ENCODE peak calls at places on chromosomes 11 and 22, in four cellular contexts. F, Q, T and H are unnamed samples.
A peak's percentile ranks its signal among the peaks of the same experiment; 100 is the strongest.

GRCh38 chr11:26958005-26958404 is 35.9 kb upstream of the FIBIN start:
- DNase-seq in Q (no peak), T (no peak), F (peak; percentile 5), H (no peak)

GRCh38 chr22:30561402-30562154 is 12.9 kb downstream of the GAL3ST1 start:
- DNase-seq in Q (no peak), F (no peak), T (no peak), H (no peak)

GRCh38 chr11:59174664-59175033 is 2.7 kb downstream of the DTX4 start:
- DNase-seq in Q (no peak), T (peak; percentile 39), F (no peak), H (peak; percentile 78)

GRCh38 chr11:34395916-34396555 is 38.2 kb upstream of the ABTB2 start:
- DNase-seq in F (no peak), Q (no peak), T (peak; percentile 56), H (no peak)

GRCh38 chr11:78567209-78567608 is 7.5 kb downstream of the NARS2 start:
- DNase-seq in F (peak; percentile 20), T (peak; percentile 83), Q (no peak), H (no peak)

GRCh38 chr11:123405123-123405592 is 24.9 kb upstream of the GRAMD1B start:
- DNase-seq in Q (no peak), F (no peak), T (no peak), H (no peak)

GRCh38 chr22:43126506-43127165 is 16.1 kb downstream of the BIK start:
- DNase-seq in F (no peak), Q (peak; percentile 82), T (peak; percentile 85), H (peak; percentile 88)

GRCh38 chr22:38040953-38041759 is 16.0 kb upstream of the PICK1 start:
- DNase-seq in F (no peak), T (peak; percentile 50), Q (no peak), H (no peak)

GRCh38 chr11:58927393-58928081 is 11.8 kb upstream of the GLYATL1 start:
- DNase-seq in T (peak; percentile 62), Q (no peak), F (peak; percentile 29), H (peak; percentile 90)

GRCh38 chr11:131253885-131254204 is 116.6 kb upstream of the NTM start:
- DNase-seq in F (no peak), Q (no peak), T (peak; percentile 27), H (peak; percentile 23)

GRCh38 chr11:120121914-120122473 is 15.9 kb downstream of the TRIM29 start:
- DNase-seq in F (no peak), Q (no peak), T (no peak), H (peak; percentile 54)

GRCh38 chr11:86151188-86152005 is 82.5 kb upstream of the PICALM start:
- DNase-seq in F (no peak), T (peak; percentile 78), Q (no peak), H (peak; percentile 52)

GRCh38 chr11:95231881-95232605 is 1.0 kb upstream of the SESN3 start:
- DNase-seq in Q (no peak), T (peak; percentile 78), F (peak; percentile 18), H (peak; percentile 87)

GRCh38 chr11:77379253-77379652 is 77.8 kb upstream of the GDPD4 start:
- DNase-seq in F (no peak), Q (no peak), T (peak; percentile 73), H (no peak)

GRCh38 chr22:20509344-20510047 is 2.1 kb downstream of the MED15 start:
- DNase-seq in T (peak; percentile 95), F (peak; percentile 42), Q (no peak), H (peak; percentile 94)

GRCh38 chr22:48781868-48782267 is 1045.8 kb downstream of the BRD1 start:
- DNase-seq in Q (no peak), T (no peak), F (no peak), H (no peak)

GRCh38 chr11:26580929-26581328 is 8.9 kb upstream of the MUC15 start:
- DNase-seq in Q (no peak), F (no peak), T (peak; percentile 32), H (no peak)

GRCh38 chr11:15819679-15820286 is 536.6 kb downstream of the SOX6 start:
- DNase-seq in F (peak; percentile 33), Q (peak; percentile 29), T (peak; percentile 42), H (peak; percentile 69)

GRCh38 chr11:124622531-124623451 is at the start of gene TBRG1:
- DNase-seq in Q (peak; percentile 75), F (peak; percentile 89), T (peak; percentile 94), H (peak; percentile 92)

GRCh38 chr11:106152013-106152412 is 74.6 kb downstream of the AASDHPPT start:
- DNase-seq in Q (no peak), T (peak; percentile 86), F (no peak), H (no peak)

GRCh38 chr11:3669128-3669527 is 2.1 kb downstream of the CHRNA10 start:
- DNase-seq in F (no peak), Q (no peak), T (no peak), H (no peak)

GRCh38 chr11:35852056-35852455 is 91.8 kb upstream of the LDLRAD3 start:
- DNase-seq in Q (no peak), T (no peak), F (no peak), H (no peak)

GRCh38 chr11:88367310-88367709 is 29.8 kb upstream of the CTSC start:
- DNase-seq in T (no peak), Q (no peak), F (no peak), H (no peak)

GRCh38 chr11:78429667-78430066 is 12.0 kb upstream of the GAB2 start:
- DNase-seq in Q (no peak), T (no peak), F (no peak), H (no peak)

GRCh38 chr11:88596786-88597185 is 259.2 kb upstream of the CTSC start:
- DNase-seq in F (no peak), T (peak; percentile 10), Q (no peak), H (no peak)

GRCh38 chr11:35688023-35688422 is 25.4 kb downstream of the TRIM44 start:
- DNase-seq in F (no peak), T (peak; percentile 36), Q (no peak), H (no peak)

GRCh38 chr11:77174559-77174958 is 46.5 kb downstream of the MYO7A start:
- DNase-seq in F (no peak), T (no peak), Q (no peak), H (no peak)

GRCh38 chr11:13052130-13052541 is 43.0 kb downstream of the RASSF10 start:
- DNase-seq in F (no peak), Q (no peak), T (no peak), H (no peak)

GRCh38 chr11:107780775-107781174 is 68.9 kb upstream of the SLN start:
- DNase-seq in F (peak; percentile 8), Q (no peak), T (no peak), H (no peak)

GRCh38 chr22:47154621-47155081 is 392.2 kb downstream of the TBC1D22A start:
- DNase-seq in Q (no peak), T (peak; percentile 83), F (no peak), H (peak; percentile 15)

GRCh38 chr11:33266418-33267215 is 9.4 kb downstream of the HIPK3 start:
- DNase-seq in Q (no peak), T (peak; percentile 71), F (no peak), H (peak; percentile 21)

GRCh38 chr22:45638834-45639746 is 32.5 kb upstream of the ATXN10 start:
- DNase-seq in F (no peak), T (peak; percentile 60), Q (peak; percentile 49), H (peak; percentile 23)
- H3K4me3 ChIP-seq in F (no peak overlapping the region), T (no peak overlapping the region), Q (peak overlapping the region; percentile 42), H (no peak overlapping the region)

GRCh38 chr22:32665676-32666075 is 135.8 kb upstream of the TIMP3 start:
- DNase-seq in T (peak; percentile 19), Q (no peak), F (no peak), H (no peak)

GRCh38 chr22:32660292-32660691 is 141.2 kb upstream of the TIMP3 start:
- DNase-seq in F (peak; percentile 66), Q (peak; percentile 37), T (peak; percentile 62), H (peak; percentile 81)

GRCh38 chr22:32661296-32661695 is 140.2 kb upstream of the TIMP3 start:
- DNase-seq in T (peak; percentile 96), Q (no peak), F (no peak), H (peak; percentile 24)

GRCh38 chr22:32662587-32662915 is 139.0 kb upstream of the TIMP3 start:
- DNase-seq in F (no peak), T (no peak), Q (no peak), H (no peak)

GRCh38 chr22:32661737-32662586 is 139.5 kb upstream of the TIMP3 start:
- DNase-seq in F (no peak), Q (no peak), T (peak; percentile 80), H (no peak)
- H2AFZ ChIP-seq in F (no peak overlapping the region), Q (no peak overlapping the region), T (no peak overlapping the region), H (no peak overlapping the region)

GRCh38 chr22:29458551-29458950 is 20.2 kb downstream of the RFPL1 start:
- DNase-seq in Q (no peak), F (no peak), T (no peak), H (no peak)
- H3K27ac ChIP-seq in Q (no peak overlapping the region), F (no peak overlapping the region), T (no peak overlapping the region), H (no peak overlapping the region)

GRCh38 chr11:102316505-102316904 is 779 bp upstream of the BIRC3 start:
- DNase-seq in T (no peak), Q (no peak), F (peak; percentile 50), H (no peak)

GRCh38 chr11:102314784-102315183 is 2.5 kb upstream of the BIRC3 start:
- DNase-seq in F (no peak), Q (no peak), T (no peak), H (no peak)

GRCh38 chr11:102313225-102313940 is 3.9 kb upstream of the BIRC3 start:
- DNase-seq in F (peak; percentile 30), T (peak; percentile 22), Q (no peak), H (no peak)

GRCh38 chr11:102309621-102310541 is 7.4 kb upstream of the BIRC3 start:
- DNase-seq in T (no peak), Q (no peak), F (no peak), H (no peak)

GRCh38 chr11:102312656-102313055 is 4.6 kb upstream of the BIRC3 start:
- DNase-seq in F (no peak), T (no peak), Q (no peak), H (no peak)
- H3K4me3 ChIP-seq in F (peak overlapping the region; percentile 45), T (peak overlapping the region; percentile 27), Q (peak overlapping the region; percentile 59), H (no peak overlapping the region)

GRCh38 chr22:36321797-36322601 is 65.8 kb downstream of the MYH9 start:
- DNase-seq in F (no peak), Q (no peak), T (no peak), H (no peak)
- H2AFZ ChIP-seq in F (no peak overlapping the region), Q (no peak overlapping the region), T (no peak overlapping the region), H (no peak overlapping the region)

GRCh38 chr11:57307666-57308270 is 17.0 kb downstream of the TNKS1BP1 start:
- DNase-seq in Q (no peak), T (no peak), F (no peak), H (no peak)
- H3K27ac ChIP-seq in Q (no peak overlapping the region), T (no peak overlapping the region), F (no peak overlapping the region), H (no peak overlapping the region)